ENCODE peak calls at places on chromosomes 3 and 15, in eight cellular contexts. T is T-cell, E is activated gamma-delta T cell treated with Interleukin-2 at 50 U/mL for 16 hours, P is SK-N-MC, U is fibroblast of lung, O is non-pigmented ciliary epithelial cell, G is HuH-7, J is EL. I is an unnamed sample.

GRCh38 chr3:65979152-65979551 is 59.6 kb downstream of the MAGI1 start:
- DNase-seq in O (no peak), T (no peak), J (peak; percentile 85), G (no peak), P (no peak), U (peak; percentile 91), E (no peak), I (peak; percentile 57)

GRCh38 chr15:69044899-69045298 is 30.4 kb downstream of the NOX5 start:
- DNase-seq in T (no peak), E (no peak), J (peak; percentile 95), P (no peak), O (peak; percentile 68), U (peak; percentile 38), G (no peak), I (no peak)

GRCh38 chr3:34947849-34948248 is 691.5 kb upstream of the ARPP21 start:
- DNase-seq in O (peak; percentile 82), U (no peak), E (no peak), T (no peak), P (no peak), J (no peak), G (no peak), I (peak; percentile 94)

GRCh38 chr15:88615303-88616107 is 5.6 kb upstream of the AEN start:
- DNase-seq in U (no peak), O (no peak), G (no peak), J (no peak), P (no peak), E (no peak), T (no peak), I (no peak)

GRCh38 chr15:55744026-55744655 is 1.2 kb upstream of the PRTG start:
- DNase-seq in G (no peak), O (no peak), U (no peak), P (no peak), T (no peak), E (no peak), J (no peak), I (no peak)

GRCh38 chr3:37569991-37570390 is 291.7 kb upstream of the CTDSPL start:
- DNase-seq in P (no peak), T (no peak), O (no peak), U (no peak), E (no peak), J (no peak), G (no peak), I (no peak)

GRCh38 chr15:31278056-31278445 is 48.6 kb upstream of the KLF13 start:
- DNase-seq in P (no peak), J (no peak), U (no peak), T (no peak), E (no peak), O (no peak), G (no peak), I (no peak)

GRCh38 chr15:37102315-37103021 is 2.1 kb upstream of the MEIS2 start:
- DNase-seq in J (peak; percentile 33), T (no peak), P (no peak), E (no peak), G (no peak), O (no peak), U (peak; percentile 34), I (no peak)

GRCh38 chr15:40047413-40048154 is 8.6 kb upstream of the SRP14 start:
- DNase-seq in E (peak; percentile 49), G (no peak), T (peak; percentile 51), O (no peak), U (peak; percentile 58), P (peak; percentile 26), J (peak; percentile 83), I (no peak)

GRCh38 chr3:186815490-186815889 is 9.2 kb upstream of the RFC4 start:
- DNase-seq in O (no peak), P (peak; percentile 50), J (peak; percentile 88), U (peak; percentile 47), T (no peak), E (no peak), G (no peak), I (no peak)